ENCODE peak calls at places on chromosome 11, in five cellular contexts. E is fibroblast of lung; S is NCI-H1092 treated with DMSO at 0.1 percent for 48 hours; Y is activated CD4-positive, alpha-beta T cell treated with anti-CD3 and anti-CD28 coated beads, Interleukin-2, amount 50 U/mL, for 48 hours; C is T47D. L is an unnamed sample.

GRCh38 chr11:129814244-129814992 is 1.2 kb upstream of the TMEM45B start:
- DNase-seq in E (no peak), S (no peak), Y (peak), C (no peak), L (peak)

GRCh38 chr11:108914211-108914610 is 249.3 kb downstream of the DDX10 start:
- DNase-seq in E (no peak), S (no peak), Y (no peak), C (no peak), L (no peak)

GRCh38 chr11:4543561-4543960 is 1.4 kb upstream of the OR52M1 start:
- DNase-seq in E (no peak), S (no peak), Y (no peak), C (no peak), L (no peak)

GRCh38 chr11:90453525-90453924 is 230.7 kb upstream of the CHORDC1 start:
- DNase-seq in E (no peak), S (no peak), Y (no peak), C (no peak), L (no peak)

GRCh38 chr11:129979046-129979605 is 23.5 kb downstream of the PRDM10 start:
- DNase-seq in E (no peak), S (no peak), Y (no peak), C (no peak), L (no peak)

GRCh38 chr11:69393178-69393832 is 88.2 kb upstream of the LINC01488 start:
- DNase-seq in E (no peak), S (no peak), Y (no peak), C (no peak), L (no peak)

GRCh38 chr11:66408488-66409214 is 12.2 kb upstream of the NPAS4 start:
- DNase-seq in E (peak), S (peak), Y (peak), C (peak), L (peak)

GRCh38 chr11:121038642-121039409 is 14.9 kb downstream of the TBCEL start:
- DNase-seq in E (no peak), S (no peak), Y (no peak), C (no peak), L (no peak)

GRCh38 chr11:10489444-10489785 is 34.4 kb downstream of the AMPD3 start:
- DNase-seq in E (no peak), S (no peak), Y (no peak), C (no peak), L (no peak)

GRCh38 chr11:65477271-65478029 is 21.4 kb upstream of the MALAT1 start:
- DNase-seq in E (peak), S (peak), Y (peak), C (peak), L (peak)

GRCh38 chr11:72585762-72586590 is 88.2 kb downstream of the PDE2A start:
- DNase-seq in E (peak), S (peak), Y (peak), C (peak), L (peak)

GRCh38 chr11:129853508-129854228 is 38.0 kb downstream of the TMEM45B start:
- DNase-seq in E (peak), S (peak), Y (peak), C (peak), L (no peak)

GRCh38 chr11:40328890-40329617 is 1130.4 kb downstream of the LRRC4C start:
- DNase-seq in E (peak), S (peak), Y (no peak), C (peak), L (peak)

GRCh38 chr11:1669546-1670218 is 27.3 kb upstream of the KRTAP5-6 start:
- DNase-seq in E (no peak), S (no peak), Y (no peak), C (no peak), L (peak)

GRCh38 chr11:61730222-61730994 is 22.0 kb upstream of the MYRF start:
- DNase-seq in E (no peak), S (peak), Y (no peak), C (peak), L (no peak)

GRCh38 chr11:32586576-32587190 is 3.1 kb downstream of the EIF3M start:
- DNase-seq in E (peak), S (no peak), Y (no peak), C (no peak), L (peak)

GRCh38 chr11:134393638-134394037 is 18.4 kb downstream of the B3GAT1 start:
- DNase-seq in E (no peak), S (peak), Y (no peak), C (peak), L (no peak)

GRCh38 chr11:45226901-45227300 is 59.2 kb downstream of the SYT13 start:
- DNase-seq in E (no peak), S (no peak), Y (no peak), C (no peak), L (no peak)

GRCh38 chr11:118263109-118263508 is 988 bp downstream of the MPZL2 start:
- DNase-seq in E (no peak), S (no peak), Y (no peak), C (no peak), L (no peak)

GRCh38 chr11:67024410-67024809 is 1.5 kb downstream of the SYT12 start:
- DNase-seq in E (no peak), S (no peak), Y (peak), C (no peak), L (no peak)

GRCh38 chr11:82763167-82763566 is 29.5 kb upstream of the FAM181B start:
- DNase-seq in E (no peak), S (no peak), Y (no peak), C (no peak), L (no peak)

GRCh38 chr11:35683728-35684339 is 21.3 kb downstream of the TRIM44 start:
- DNase-seq in E (peak), S (no peak), Y (no peak), C (no peak), L (no peak)

GRCh38 chr11:11519184-11519583 is 102.6 kb downstream of the GALNT18 start:
- DNase-seq in E (no peak), S (no peak), Y (no peak), C (no peak), L (peak)

GRCh38 chr11:120747801-120748484 is 236.4 kb downstream of the GRIK4 start:
- DNase-seq in E (no peak), S (peak), Y (no peak), C (no peak), L (no peak)

GRCh38 chr11:78489184-78489583 is 71.6 kb upstream of the GAB2 start:
- DNase-seq in E (no peak), S (no peak), Y (no peak), C (no peak), L (no peak)

GRCh38 chr11:65366340-65366773 is 11.8 kb downstream of the TIGD3 start:
- DNase-seq in E (peak), S (peak), Y (peak), C (peak), L (peak)

GRCh38 chr11:133038850-133039249 is 493.5 kb downstream of the OPCML start:
- DNase-seq in E (no peak), S (no peak), Y (no peak), C (no peak), L (no peak)

GRCh38 chr11:57641426-57641825 is 8.3 kb downstream of the YPEL4 start:
- DNase-seq in E (peak), S (peak), Y (no peak), C (peak), L (peak)

GRCh38 chr11:112715091-112715490 is 246.1 kb upstream of the NCAM1 start:
- DNase-seq in E (no peak), S (no peak), Y (no peak), C (no peak), L (no peak)

GRCh38 chr11:35364101-35364780 is 55.1 kb downstream of the SLC1A2 start:
- DNase-seq in E (peak), S (peak), Y (no peak), C (no peak), L (peak)

GRCh38 chr11:71499125-71499524 is 27.9 kb upstream of the KRTAP5-7 start:
- DNase-seq in E (no peak), S (no peak), Y (no peak), C (no peak), L (no peak)